ENCODE peak calls at places on chromosomes 6 and 20, in six cellular contexts. X is HCT116; I is stimulated activated CD4-positive, alpha-beta T cell treated with anti-CD3 and anti-CD28 coated beads, Interleukin-4, amount 100 ng/mL, for 1 hour; E is tibial artery; L is cardiac muscle cell; K is astrocyte of the hippocampus. Z is an unnamed sample.

GRCh38 chr6:15441215-15441868 is 195.5 kb downstream of the JARID2 start:
- DNase-seq in X (peak; percentile 19), I (peak; percentile 10), E (no peak), L (peak; percentile 85), K (peak; percentile 78), Z (peak; percentile 29)

GRCh38 chr6:89894169-89894568 is at the start of gene GJA10:
- DNase-seq in X (no peak), I (no peak), E (no peak), L (no peak), K (no peak), Z (no peak)

GRCh38 chr6:110590821-110591351 is 114.5 kb upstream of the SLC22A16 start:
- DNase-seq in X (no peak), I (no peak), E (no peak), L (peak; percentile 58), K (peak; percentile 23), Z (peak; percentile 21)

GRCh38 chr6:136410201-136411027 is 120.8 kb upstream of the BCLAF1 start:
- DNase-seq in X (no peak), I (no peak), E (no peak), L (no peak), K (peak; percentile 65), Z (no peak)

GRCh38 chr6:165843121-165843520 is 180.1 kb upstream of the PDE10A start:
- DNase-seq in X (no peak), I (no peak), E (no peak), L (no peak), K (no peak), Z (no peak)

GRCh38 chr6:107533415-107534059 is 43.6 kb downstream of the SOBP start:
- DNase-seq in X (no peak), I (no peak), E (no peak), L (no peak), K (no peak), Z (no peak)

GRCh38 chr6:62971976-62972658 is 239.2 kb upstream of the FKBP1C start:
- DNase-seq in X (no peak), I (no peak), E (no peak), L (no peak), K (no peak), Z (no peak)

GRCh38 chr6:153090241-153090930 is 40.7 kb downstream of the RGS17 start:
- DNase-seq in X (peak; percentile 13), I (no peak), E (no peak), L (peak; percentile 83), K (peak; percentile 64), Z (no peak)

GRCh38 chr20:49983848-49984408 is 1.1 kb downstream of the SNAI1 start:
- DNase-seq in X (no peak), I (no peak), E (peak; percentile 73), L (peak; percentile 68), K (peak; percentile 50), Z (no peak)

GRCh38 chr6:32665621-32666140 is 776 bp downstream of the HLA-DQB1 start:
- DNase-seq in X (no peak), I (no peak), E (no peak), L (no peak), K (no peak), Z (no peak)

GRCh38 chr6:138673317-138674014 is 100.1 kb upstream of the CCDC28A start:
- DNase-seq in X (no peak), I (no peak), E (no peak), L (peak; percentile 40), K (no peak), Z (no peak)

GRCh38 chr6:4914412-4915159 is 89.3 kb downstream of the RPP40 start:
- DNase-seq in X (no peak), I (no peak), E (no peak), L (peak; percentile 52), K (peak; percentile 28), Z (no peak)

GRCh38 chr6:35808688-35809087 is 3.5 kb downstream of the LHFPL5 start:
- DNase-seq in X (no peak), I (no peak), E (no peak), L (peak; percentile 15), K (no peak), Z (no peak)

GRCh38 chr20:47392015-47392720 is 35.7 kb upstream of the ZMYND8 start:
- DNase-seq in X (peak; percentile 81), I (no peak), E (no peak), L (peak; percentile 93), K (peak; percentile 65), Z (no peak)

GRCh38 chr6:88157106-88157505 is 9.0 kb downstream of the CNR1 start:
- DNase-seq in X (no peak), I (no peak), E (no peak), L (no peak), K (no peak), Z (no peak)

GRCh38 chr6:136672144-136672543 is 120.1 kb downstream of the MAP3K5 start:
- DNase-seq in X (no peak), I (no peak), E (no peak), L (no peak), K (no peak), Z (no peak)

GRCh38 chr6:4774296-4774695 is 1.9 kb upstream of the CDYL start:
- DNase-seq in X (no peak), I (no peak), E (no peak), L (no peak), K (no peak), Z (no peak)

GRCh38 chr20:21396045-21396893 is 1.1 kb downstream of the NKX2-4 start:
- DNase-seq in X (no peak), I (peak; percentile 15), E (no peak), L (no peak), K (peak; percentile 40), Z (peak; percentile 12)

GRCh38 chr6:138250513-138251247 is 32.4 kb upstream of the PBOV1 start:
- DNase-seq in X (no peak), I (no peak), E (peak; percentile 73), L (peak; percentile 94), K (peak; percentile 90), Z (no peak)

GRCh38 chr20:9051508-9051907 is 17.4 kb upstream of the PLCB4 start:
- DNase-seq in X (peak; percentile 86), I (no peak), E (no peak), L (peak; percentile 88), K (peak; percentile 92), Z (no peak)

GRCh38 chr20:1935696-1936366 is 40.6 kb downstream of the SIRPA start:
- DNase-seq in X (no peak), I (no peak), E (no peak), L (peak; percentile 56), K (no peak), Z (no peak)

GRCh38 chr20:44967207-44967807 is 995 bp downstream of the STK4 start:
- DNase-seq in X (no peak), I (no peak), E (no peak), L (peak; percentile 26), K (no peak), Z (peak; percentile 23)

GRCh38 chr6:136235233-136235564 is 14.9 kb downstream of the MTFR2 start:
- DNase-seq in X (no peak), I (no peak), E (no peak), L (no peak), K (no peak), Z (no peak)

GRCh38 chr6:70479236-70479635 is 65.9 kb downstream of the FAM135A start:
- DNase-seq in X (no peak), I (no peak), E (no peak), L (peak; percentile 71), K (peak; percentile 67), Z (no peak)

GRCh38 chr6:113276631-113277030 is 580.5 kb upstream of the MARCKS start:
- DNase-seq in X (no peak), I (no peak), E (no peak), L (peak; percentile 16), K (no peak), Z (no peak)

GRCh38 chr20:1824177-1824576 is 71.0 kb upstream of the SIRPA start:
- DNase-seq in X (no peak), I (no peak), E (no peak), L (no peak), K (no peak), Z (no peak)

GRCh38 chr20:14344746-14345145 is 7.3 kb upstream of the FLRT3 start:
- DNase-seq in X (no peak), I (no peak), E (no peak), L (no peak), K (no peak), Z (no peak)

GRCh38 chr6:4319992-4320683 is 184.8 kb upstream of the ECI2 start:
- DNase-seq in X (no peak), I (no peak), E (no peak), L (peak; percentile 74), K (peak; percentile 44), Z (no peak)

GRCh38 chr20:36808317-36809257 is 35.0 kb upstream of the DSN1 start:
- DNase-seq in X (peak; percentile 42), I (peak; percentile 74), E (no peak), L (peak; percentile 67), K (peak; percentile 49), Z (peak; percentile 77)

GRCh38 chr20:37071481-37071911 is 24.3 kb downstream of the RBL1 start:
- DNase-seq in X (no peak), I (peak; percentile 14), E (no peak), L (peak; percentile 23), K (peak; percentile 31), Z (peak; percentile 35)

GRCh38 chr6:132446136-132446535 is 44.9 kb upstream of the MOXD1 start:
- DNase-seq in X (no peak), I (no peak), E (no peak), L (no peak), K (peak; percentile 8), Z (no peak)

Z was measured in activated naive CD4-positive, alpha-beta T cell treated with Interleukin-2 at 50 U/mL for 16 hours.